ENCODE peak calls at places on chromosomes 12 and 14, in seven cellular contexts. Z is GM12878, J is transverse colon, Q is A549, H is heart left ventricle, K is Peyer's patch, Y is dorsolateral prefrontal cortex. U is an unnamed sample.

GRCh38 chr12:68833508-68833907 is 25.5 kb downstream of the MDM2 start:
- DNase-seq in Z (no peak), J (no peak), Q (no peak), H (no peak), K (no peak), Y (no peak), U (no peak)

GRCh38 chr14:53124778-53125177 is 28.3 kb downstream of the DDHD1 start:
- DNase-seq in Z (no peak), J (no peak), Q (no peak), H (no peak), K (no peak), Y (no peak), U (no peak)

GRCh38 chr12:6998708-6999451 is 19.4 kb downstream of the LPCAT3 start:
- DNase-seq in Z (no peak), J (no peak), Q (no peak), H (no peak), K (no peak), Y (no peak), U (no peak)

GRCh38 chr12:71194657-71195056 is 36.9 kb upstream of the TSPAN8 start:
- DNase-seq in Z (no peak), J (no peak), Q (no peak), H (no peak), K (no peak), Y (no peak), U (no peak)

GRCh38 chr14:105582639-105583038 is 56.3 kb downstream of the TMEM121 start:
- DNase-seq in Z (no peak), J (peak; percentile 7), Q (no peak), H (peak; percentile 33), K (no peak), Y (no peak), U (no peak)

GRCh38 chr12:7868391-7868790 is 4.3 kb downstream of the SLC2A14 start:
- DNase-seq in Z (no peak), J (no peak), Q (no peak), H (no peak), K (no peak), Y (no peak), U (no peak)

GRCh38 chr14:98959958-98960616 is 311.9 kb downstream of the BCL11B start:
- DNase-seq in Z (no peak), J (no peak), Q (no peak), H (no peak), K (no peak), Y (no peak), U (no peak)

GRCh38 chr12:4274396-4274959 is 916 bp downstream of the CCND2 start:
- DNase-seq in Z (no peak), J (no peak), Q (no peak), H (no peak), K (peak; percentile 44), Y (no peak), U (no peak)

GRCh38 chr12:66189476-66189823 is 436 bp downstream of the IRAK3 start:
- DNase-seq in Z (no peak), J (no peak), Q (no peak), H (no peak), K (no peak), Y (no peak), U (no peak)

GRCh38 chr14:74935340-74935640 is 12.2 kb upstream of the RPS6KL1 start:
- DNase-seq in Z (no peak), J (no peak), Q (no peak), H (no peak), K (no peak), Y (no peak), U (no peak)

GRCh38 chr12:67222302-67222701 is 46.9 kb upstream of the CAND1 start:
- DNase-seq in Z (no peak), J (no peak), Q (no peak), H (no peak), K (no peak), Y (no peak), U (no peak)

GRCh38 chr14:99562848-99563748 is 40.9 kb downstream of the CCDC85C start:
- DNase-seq in Z (no peak), J (peak; percentile 82), Q (peak; percentile 76), H (peak; percentile 86), K (peak; percentile 18), Y (peak; percentile 75), U (no peak)

GRCh38 chr12:54432815-54433164 is 13.7 kb upstream of the ITGA5 start:
- DNase-seq in Z (no peak), J (no peak), Q (no peak), H (no peak), K (no peak), Y (no peak), U (no peak)

GRCh38 chr14:89688520-89688919 is 266.0 kb downstream of the EFCAB11 start:
- DNase-seq in Z (no peak), J (no peak), Q (no peak), H (no peak), K (no peak), Y (no peak), U (no peak)

GRCh38 chr14:64673748-64674147 is 30.5 kb upstream of the PLEKHG3 start:
- DNase-seq in Z (peak; percentile 55), J (no peak), Q (no peak), H (no peak), K (no peak), Y (no peak), U (peak; percentile 20)

GRCh38 chr12:89893972-89894706 is 185.5 kb upstream of the ATP2B1 start:
- DNase-seq in Z (no peak), J (no peak), Q (no peak), H (no peak), K (no peak), Y (no peak), U (no peak)

GRCh38 chr12:23222801-23223200 is 597.8 kb downstream of the ETNK1 start:
- DNase-seq in Z (no peak), J (no peak), Q (no peak), H (no peak), K (no peak), Y (no peak), U (no peak)

DNA sequence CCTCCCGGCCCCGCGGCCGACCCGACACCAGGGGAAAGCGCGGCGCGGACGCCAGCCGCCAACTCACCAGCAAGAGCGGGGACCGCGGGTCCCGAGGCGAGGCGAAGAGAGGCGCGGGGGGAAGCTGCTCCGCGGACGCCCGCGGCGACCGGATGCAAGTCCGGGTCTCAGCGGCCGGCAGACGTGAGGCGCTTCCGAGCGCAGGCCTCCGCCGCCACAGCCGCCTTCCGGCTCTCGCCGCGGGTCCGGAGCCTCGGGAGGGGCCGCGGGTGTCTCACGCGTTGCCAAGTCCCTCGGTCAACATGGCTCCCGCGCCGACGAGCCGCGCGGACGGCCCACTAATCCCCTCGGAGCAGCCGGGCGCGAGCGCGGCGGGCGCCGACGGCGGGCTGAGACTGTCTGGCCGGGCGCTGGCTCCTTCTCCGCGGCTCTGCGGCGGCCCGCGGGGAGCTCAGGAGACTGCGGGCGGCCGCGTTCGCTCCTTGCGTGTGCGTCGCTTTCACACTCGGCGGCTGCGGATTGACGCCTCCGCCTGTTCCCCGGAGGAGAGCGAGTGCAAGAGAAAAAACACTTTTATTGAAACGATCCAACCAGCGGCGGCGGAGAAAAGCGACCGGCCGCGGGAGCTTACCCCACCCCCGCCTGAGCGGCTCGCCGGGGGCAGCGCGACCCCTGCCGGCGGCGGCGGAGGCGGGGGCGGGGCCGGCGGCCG is at the start of gene CDK17:
- DNase-seq in Z (no peak), J (peak; percentile 89), Q (peak; percentile 78), H (peak; percentile 92), K (peak; percentile 79), Y (peak; percentile 72), U (peak; percentile 84)
- TF ChIP-seq CTCF in Z (no peak), J (no peak), Q (peak; percentile 90), H (peak; percentile 60), K (peak; percentile 60), Y (peak; percentile 22), U (no peak)

GRCh38 chr14:77543637-77544334 is 45.2 kb upstream of the ISM2 start:
- DNase-seq in Z (no peak), J (no peak), Q (no peak), H (no peak), K (no peak), Y (no peak), U (no peak)

GRCh38 chr14:77541905-77542304 is 43.3 kb upstream of the ISM2 start:
- DNase-seq in Z (no peak), J (no peak), Q (no peak), H (no peak), K (no peak), Y (no peak), U (no peak)

GRCh38 chr14:77542349-77543239 is 44.0 kb upstream of the ISM2 start:
- DNase-seq in Z (no peak), J (no peak), Q (no peak), H (no peak), K (no peak), Y (no peak), U (no peak)

GRCh38 chr14:77544571-77544970 is 46.0 kb upstream of the ISM2 start:
- DNase-seq in Z (no peak), J (no peak), Q (no peak), H (no peak), K (no peak), Y (no peak), U (no peak)

DNA sequence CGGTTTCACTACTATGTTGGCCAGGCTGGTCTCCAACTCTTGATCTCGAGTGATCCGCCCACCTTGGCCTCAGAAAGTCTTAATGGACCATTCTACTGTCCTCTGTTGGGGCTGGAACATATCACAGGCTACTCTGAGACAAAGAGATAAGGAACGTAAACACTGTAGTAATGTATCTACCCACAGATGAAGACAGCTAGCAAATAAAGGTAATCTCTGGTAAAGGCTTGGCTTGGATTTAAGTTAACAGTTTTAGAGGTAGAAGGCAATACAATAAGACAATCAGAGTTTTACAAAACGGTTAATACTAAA is 44.6 kb upstream of the ISM2 start:
- DNase-seq in Z (no peak), J (no peak), Q (no peak), H (no peak), K (no peak), Y (no peak), U (no peak)
- H3K27ac ChIP-seq in Z (no peak overlapping the region), J (peak overlapping the region; percentile 63), Q (no peak overlapping the region), H (peak overlapping the region; percentile 29), K (no peak overlapping the region), Y (peak overlapping the region; percentile 86), U (no peak overlapping the region)

DNA sequence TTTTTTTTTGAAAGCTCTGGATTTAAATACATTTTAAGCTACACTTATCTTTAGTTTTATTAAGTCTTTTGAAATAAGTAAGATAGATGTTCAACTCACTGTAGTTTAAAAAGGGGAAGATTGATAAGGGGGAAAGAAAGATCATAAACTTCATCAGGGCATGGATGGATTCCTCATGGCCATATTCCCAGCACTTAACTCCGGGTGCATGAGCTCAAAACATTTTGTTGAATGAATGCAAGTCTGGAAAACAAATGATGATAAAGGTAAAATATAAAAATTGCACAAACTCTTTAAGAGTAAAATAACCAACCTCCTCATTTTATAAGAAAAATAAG is 4.3 kb upstream of the IGF1 start:
- DNase-seq in Z (no peak), J (no peak), Q (no peak), H (no peak), K (no peak), Y (no peak), U (no peak)
- TF ChIP-seq CTCF in Z (no peak), J (no peak), Q (no peak), H (peak; percentile 2), K (no peak), Y (peak; percentile 24), U (peak; percentile 54)

GRCh38 chr14:61492474-61492873 is 171.1 kb downstream of the PRKCH start:
- DNase-seq in Z (no peak), J (no peak), Q (no peak), H (no peak), K (no peak), Y (no peak), U (no peak)
- H3K27ac ChIP-seq in Z (no peak overlapping the region), J (no peak overlapping the region), Q (peak overlapping the region; percentile 78), H (no peak overlapping the region), K (no peak overlapping the region), Y (no peak overlapping the region), U (no peak overlapping the region)

U was measured in CD4-positive, alpha-beta T cell.